ENCODE peak calls at places on chromosomes 5 and 9, in four cellular contexts. F is DND-41, Q is fibroblast of lung, D is MM.1S. H is an unnamed sample.

GRCh38 chr5:109407913-109408312 is 1.9 kb downstream of the PJA2 start:
- DNase-seq in F (no peak), Q (no peak), D (no peak), H (peak; percentile 34)

GRCh38 chr9:115350548-115350947 is 232.6 kb upstream of the TNC start:
- DNase-seq in F (no peak), Q (no peak), D (no peak), H (peak; percentile 42)

GRCh38 chr5:106454651-106455415 is 1215.9 kb downstream of the EFNA5 start:
- DNase-seq in F (no peak), Q (peak; percentile 61), D (no peak), H (peak; percentile 0)

GRCh38 chr5:57887851-57888621 is 405.4 kb upstream of the ACTBL2 start:
- DNase-seq in F (no peak), Q (peak; percentile 77), D (peak; percentile 72), H (peak; percentile 71)

GRCh38 chr9:4397917-4398316 is 92.4 kb upstream of the SLC1A1 start:
- DNase-seq in F (no peak), Q (peak; percentile 86), D (no peak), H (peak; percentile 81)

GRCh38 chr5:176774216-176775171 is 35.9 kb upstream of the UNC5A start:
- DNase-seq in F (no peak), Q (no peak), D (no peak), H (no peak)

GRCh38 chr5:68778467-68778866 is 315.3 kb upstream of the SLC30A5 start:
- DNase-seq in F (no peak), Q (no peak), D (peak; percentile 44), H (no peak)

GRCh38 chr9:32344551-32345182 is 39.8 kb upstream of the ACO1 start:
- DNase-seq in F (peak; percentile 32), Q (no peak), D (peak; percentile 58), H (peak; percentile 21)

GRCh38 chr5:87361031-87361443 is 51.7 kb downstream of the CCNH start:
- DNase-seq in F (no peak), Q (peak; percentile 52), D (no peak), H (peak; percentile 28)

GRCh38 chr9:81455826-81456225 is 233.5 kb downstream of the TLE1 start:
- DNase-seq in F (no peak), Q (peak; percentile 54), D (no peak), H (no peak)

GRCh38 chr9:93860694-93861658 is 94.2 kb downstream of the BARX1 start:
- DNase-seq in F (no peak), Q (no peak), D (no peak), H (no peak)

GRCh38 chr9:108634669-108635462 is 220.9 kb downstream of the ACTL7B start:
- DNase-seq in F (no peak), Q (peak; percentile 61), D (no peak), H (peak; percentile 88)

GRCh38 chr9:121073038-121073437 is 1.7 kb upstream of the CNTRL start:
- DNase-seq in F (no peak), Q (peak; percentile 56), D (no peak), H (peak; percentile 85)

GRCh38 chr5:134577796-134578577 is 52.5 kb downstream of the JADE2 start:
- DNase-seq in F (peak; percentile 79), Q (peak; percentile 65), D (peak; percentile 51), H (peak; percentile 91)

GRCh38 chr5:172450861-172451695 is 3.2 kb downstream of the SH3PXD2B start:
- DNase-seq in F (peak; percentile 54), Q (no peak), D (peak; percentile 29), H (peak; percentile 70)

GRCh38 chr9:111866976-111867375 is 29.6 kb upstream of the UGCG start:
- DNase-seq in F (no peak), Q (peak; percentile 86), D (no peak), H (peak; percentile 71)

GRCh38 chr5:139443766-139444473 is 4.6 kb upstream of the DNAJC18 start:
- DNase-seq in F (no peak), Q (peak; percentile 92), D (no peak), H (peak; percentile 86)

GRCh38 chr5:177455661-177456590 is 9.3 kb downstream of the PRR7 start:
- DNase-seq in F (peak; percentile 93), Q (peak; percentile 77), D (peak; percentile 91), H (peak; percentile 92)

GRCh38 chr9:88589656-88590055 is 54.7 kb downstream of the NXNL2 start:
- DNase-seq in F (no peak), Q (no peak), D (no peak), H (no peak)

GRCh38 chr5:9864791-9865190 is 234.6 kb upstream of the TAS2R1 start:
- DNase-seq in F (no peak), Q (no peak), D (no peak), H (no peak)

GRCh38 chr9:137167752-137168574 is 1.9 kb downstream of the LRRC26 start:
- DNase-seq in F (no peak), Q (no peak), D (no peak), H (no peak)

GRCh38 chr5:139648205-139649081 is at the start of gene CXXC5:
- DNase-seq in F (peak; percentile 77), Q (peak; percentile 93), D (peak; percentile 88), H (peak; percentile 90)

DNA sequence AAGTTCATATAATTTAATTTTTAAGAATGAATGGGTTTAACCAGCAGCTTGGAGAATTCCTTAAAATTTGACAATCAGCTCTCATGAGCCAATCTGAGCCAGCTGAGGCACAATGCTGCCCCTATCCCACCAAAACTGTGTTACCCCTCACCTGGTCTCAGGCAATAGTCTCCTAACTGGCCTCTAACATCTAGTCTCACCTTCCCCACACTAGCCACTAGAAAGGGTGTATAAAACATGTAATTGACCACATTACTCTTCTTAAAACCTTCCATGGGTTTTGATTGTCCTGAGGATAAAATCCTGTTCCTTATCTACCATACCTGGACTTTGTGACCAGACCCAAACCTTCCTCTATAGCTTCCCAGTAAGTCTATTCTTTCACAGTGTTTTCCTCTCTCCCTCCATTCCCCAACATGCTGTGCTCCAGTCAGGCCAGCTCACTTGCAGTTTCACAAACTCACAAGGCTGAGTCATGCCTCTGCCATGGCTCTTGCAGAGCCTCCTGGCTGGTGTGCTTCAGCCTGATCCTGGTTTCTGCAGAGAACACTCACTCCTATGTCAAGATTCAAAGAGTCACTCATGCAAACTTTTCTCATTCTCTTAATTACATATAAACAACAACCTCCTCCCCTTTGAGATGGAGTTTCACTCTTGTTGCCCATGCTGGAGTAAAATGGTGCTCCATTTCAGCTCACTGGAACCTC is 16.0 kb upstream of the ZCCHC7 start:
- DNase-seq in F (no peak), Q (peak; percentile 76), D (peak; percentile 20), H (peak; percentile 95)
- H3K9ac ChIP-seq in F (no peak overlapping the region), Q (no peak overlapping the region), D (no peak overlapping the region), H (peak overlapping the region; percentile 9)

GRCh38 chr5:96140496-96140895 is 178.8 kb upstream of the ELL2 start:
- DNase-seq in F (no peak), Q (no peak), D (no peak), H (no peak)

GRCh38 chr5:96140084-96140483 is 178.4 kb upstream of the ELL2 start:
- DNase-seq in F (no peak), Q (no peak), D (no peak), H (no peak)

GRCh38 chr5:96142184-96142781 is 180.6 kb upstream of the ELL2 start:
- DNase-seq in F (no peak), Q (no peak), D (no peak), H (no peak)

GRCh38 chr5:96142786-96143434 is 181.3 kb upstream of the ELL2 start:
- DNase-seq in F (no peak), Q (peak; percentile 49), D (no peak), H (peak; percentile 89)

DNA sequence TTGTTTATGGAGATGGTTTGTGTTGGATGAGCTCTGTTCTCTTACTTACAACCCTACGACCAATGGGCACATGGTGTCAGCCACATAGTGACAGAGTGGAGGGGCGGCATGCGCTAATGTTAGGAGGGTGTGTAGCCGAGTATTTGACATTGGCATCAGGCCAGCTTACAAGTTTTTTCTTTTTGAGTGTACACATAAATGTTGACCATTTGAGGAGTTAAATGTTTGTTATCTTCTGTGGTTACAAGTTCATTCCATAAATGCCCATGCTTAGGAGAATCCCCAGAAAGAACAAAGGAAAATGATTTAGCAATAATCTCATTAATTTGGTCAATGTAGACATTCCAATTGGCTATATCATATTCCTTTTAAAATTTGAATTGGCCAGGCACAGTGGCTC is 180.1 kb upstream of the ELL2 start:
- DNase-seq in F (no peak), Q (peak; percentile 49), D (no peak), H (no peak)
- TF ChIP-seq EZH2 in F (no peak), Q (no peak), D (no peak), H (no peak)

GRCh38 chr5:149309354-149309753 is 35.9 kb upstream of the GRPEL2 start:
- DNase-seq in F (no peak), Q (no peak), D (no peak), H (no peak)
- H3K4me1 ChIP-seq in F (no peaks in the 10 kb centered on the region), Q (no peaks in the 10 kb centered on the region), D (peaks cover 4% of the 10 kb centered on the region), H (no peaks in the 10 kb centered on the region)

DNA sequence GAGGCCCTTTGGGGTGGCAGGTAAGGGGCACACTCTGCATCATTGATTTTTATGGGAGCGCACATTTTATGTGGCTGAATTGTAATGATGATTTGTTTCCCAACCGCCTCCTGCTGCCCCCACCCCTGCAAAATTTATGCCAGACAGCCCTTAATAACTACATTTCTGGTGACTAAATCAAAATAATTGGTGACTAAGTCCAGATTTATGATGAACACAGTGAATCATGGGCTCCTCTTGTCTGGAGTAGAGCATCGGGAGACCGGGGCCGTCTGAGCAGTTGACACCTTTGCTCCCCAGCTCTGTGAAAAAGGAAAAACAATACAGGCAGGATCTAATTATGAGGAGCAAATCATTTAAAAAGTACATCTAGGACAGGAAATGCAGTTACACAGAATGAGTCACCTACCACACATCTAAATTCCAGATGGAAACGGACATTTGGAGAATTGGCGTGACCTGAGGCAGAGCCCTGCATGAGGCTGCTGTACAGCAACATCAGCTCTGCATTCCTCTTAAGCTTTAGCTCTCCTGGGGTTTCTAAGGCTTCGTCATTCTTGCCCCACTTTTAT is 58.9 kb downstream of the DOCK2 start:
- DNase-seq in F (no peak), Q (peak; percentile 99), D (no peak), H (peak; percentile 99)
- H3K9ac ChIP-seq in F (no peak overlapping the region), Q (no peak overlapping the region), D (no peak overlapping the region), H (peak overlapping the region; percentile 54)

DNA sequence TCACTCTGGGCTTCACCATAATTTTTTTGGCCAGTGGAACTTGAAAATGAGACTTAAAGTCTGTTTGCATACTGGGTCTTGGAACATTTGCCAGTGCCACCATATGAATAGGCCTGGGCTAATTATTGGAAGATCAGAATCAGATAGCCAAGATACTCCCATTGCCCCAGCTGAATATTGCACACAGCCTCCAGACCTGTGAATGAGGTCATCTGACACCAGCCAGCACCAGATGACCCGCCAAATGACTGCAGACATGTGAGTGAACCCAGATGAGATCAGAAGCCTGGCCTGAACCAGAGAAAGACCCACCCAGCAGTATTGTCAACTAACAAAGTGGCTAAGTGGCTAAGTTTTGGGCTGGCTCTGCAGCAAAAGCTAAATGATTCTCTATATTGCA is 220.5 kb upstream of the MPDZ start:
- DNase-seq in F (no peak), Q (no peak), D (no peak), H (no peak)
- TF ChIP-seq EZH2 in F (no peak), Q (no peak), D (no peak), H (no peak)

GRCh38 chr9:119649205-119649604 is 280.0 kb upstream of the BRINP1 start:
- DNase-seq in F (no peak), Q (no peak), D (no peak), H (no peak)
- H3K4me1 ChIP-seq in F (no peaks in the 10 kb centered on the region), Q (no peaks in the 10 kb centered on the region), D (no peaks in the 10 kb centered on the region), H (no peaks in the 10 kb centered on the region)

GRCh38 chr9:134455537-134455936 is 129.3 kb downstream of the RXRA start:
- DNase-seq in F (no peak), Q (no peak), D (no peak), H (no peak)
- H3K9ac ChIP-seq in F (no peak overlapping the region), Q (peak overlapping the region; percentile 80), D (no peak overlapping the region), H (peak overlapping the region; percentile 93)

GRCh38 chr9:92291577-92291976 is 1.9 kb downstream of the IARS1 start:
- DNase-seq in F (no peak), Q (no peak), D (no peak), H (peak; percentile 9)
- TF ChIP-seq EZH2 in F (no peak), Q (no peak), D (no peak), H (no peak)